ENCODE peak calls at places on chromosomes 12 and 14, in six cellular contexts. Q, V, B, E, F and H are unnamed samples.

GRCh38 chr12:121964813-121965643 is 46.6 kb downstream of the CFAP251 start:
- DNase-seq in E (no peak), B (no peak), V (no peak), Q (peak), F (peak), H (no peak)

GRCh38 chr12:116880213-116880816 is 926 bp downstream of the HRK start:
- DNase-seq in Q (no peak), V (no peak), F (peak), B (no peak), E (no peak), H (no peak)

GRCh38 chr12:42094277-42094676 is 50.4 kb downstream of the GXYLT1 start:
- DNase-seq in F (peak), B (no peak), Q (peak), V (peak), E (peak), H (no peak)

GRCh38 chr12:111056618-111057521 is 136.5 kb upstream of the MYL2 start:
- DNase-seq in Q (no peak), F (peak), B (no peak), V (peak), E (no peak), H (no peak)

GRCh38 chr12:105235299-105235746 is 651 bp downstream of the APPL2 start:
- DNase-seq in B (no peak), V (no peak), E (no peak), Q (peak), F (peak), H (no peak)

GRCh38 chr14:84272290-84272721 is 1257.6 kb upstream of the FLRT2 start:
- DNase-seq in V (no peak), Q (peak), F (no peak), E (no peak), B (no peak), H (no peak)

GRCh38 chr12:90211017-90211416 is 502.4 kb upstream of the ATP2B1 start:
- DNase-seq in F (no peak), E (no peak), B (no peak), V (no peak), Q (peak), H (peak)

GRCh38 chr14:100076630-100077029 is 11.4 kb downstream of the EVL start:
- DNase-seq in Q (peak), F (no peak), V (no peak), B (no peak), E (no peak), H (peak)

GRCh38 chr14:55684956-55685584 is 105.1 kb downstream of the KTN1 start:
- DNase-seq in F (no peak), E (no peak), B (no peak), Q (peak), V (no peak), H (no peak)

GRCh38 chr14:104557086-104557485 is 22.5 kb upstream of the C14orf180 start:
- DNase-seq in B (no peak), E (no peak), V (no peak), Q (no peak), F (peak), H (no peak)

GRCh38 chr14:102491366-102491765 is 18.2 kb downstream of the ANKRD9 start:
- DNase-seq in F (peak), E (no peak), Q (no peak), B (no peak), V (no peak), H (no peak)

GRCh38 chr12:113620437-113620976 is 148.8 kb upstream of the LHX5 start:
- DNase-seq in V (no peak), F (no peak), E (no peak), B (no peak), Q (no peak), H (no peak)

GRCh38 chr14:89378119-89378518 is 38.9 kb downstream of the FOXN3 start:
- DNase-seq in V (no peak), Q (peak), F (no peak), E (peak), B (no peak), H (peak)

GRCh38 chr14:103456167-103456835 is 66.3 kb downstream of the CKB start:
- DNase-seq in E (no peak), V (no peak), F (peak), Q (peak), B (no peak), H (no peak)

GRCh38 chr12:100741084-100741711 is 53.4 kb upstream of the ANO4 start:
- DNase-seq in B (no peak), E (no peak), Q (peak), F (no peak), V (no peak), H (no peak)

GRCh38 chr12:3311027-3311402 is 180.0 kb upstream of the PRMT8 start:
- DNase-seq in Q (no peak), E (no peak), V (no peak), B (no peak), F (peak), H (no peak)

GRCh38 chr12:51749201-51749985 is 99.1 kb downstream of the FIGNL2 start:
- DNase-seq in E (no peak), B (no peak), F (no peak), Q (no peak), V (no peak), H (no peak)

GRCh38 chr12:130254476-130255276 is 83.0 kb upstream of the PIWIL1 start:
- DNase-seq in Q (no peak), B (no peak), V (no peak), F (no peak), E (no peak), H (no peak)

GRCh38 chr12:53776872-53777271 is 25.1 kb upstream of the CISTR start:
- DNase-seq in F (no peak), V (no peak), E (no peak), Q (no peak), B (no peak), H (no peak)

GRCh38 chr12:48023386-48023785 is 19.1 kb upstream of the COL2A1 start:
- DNase-seq in V (no peak), Q (no peak), F (peak), E (no peak), B (no peak), H (no peak)

GRCh38 chr12:63877693-63878092 is 33.2 kb downstream of the SRGAP1 start:
- DNase-seq in F (no peak), B (no peak), E (no peak), Q (no peak), V (no peak), H (no peak)

DNA sequence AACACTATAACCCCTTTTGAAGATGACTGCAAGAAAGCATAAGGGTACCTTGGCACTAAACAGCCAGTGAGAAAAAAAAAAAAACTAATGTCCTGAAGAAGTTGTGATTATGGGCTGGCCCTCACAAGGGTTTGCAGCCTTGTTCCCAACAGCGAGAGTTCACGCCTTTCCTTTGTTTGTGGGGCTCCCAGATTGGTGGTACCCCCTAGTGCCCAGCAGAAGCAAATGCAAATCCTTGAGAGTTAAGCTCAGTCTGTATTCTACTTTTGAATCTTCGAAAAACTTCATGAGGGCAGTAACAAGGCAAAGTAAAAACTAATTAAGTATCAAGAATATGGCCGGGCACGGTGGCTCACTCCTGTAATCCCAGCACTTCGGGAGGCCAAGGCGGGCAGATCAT is 238.9 kb upstream of the LMO3 start:
- DNase-seq in F (peak), Q (no peak), E (no peak), B (no peak), V (no peak), H (no peak)
- TF ChIP-seq CTCF in F (peak), Q (no peak), E (no peak), B (no peak), V (no peak), H (peak)

GRCh38 chr12:109800536-109800935 is 32.7 kb downstream of the TRPV4 start:
- DNase-seq in E (no peak), B (no peak), V (no peak), Q (no peak), F (no peak), H (no peak)
- H3K4me3 ChIP-seq in E (no peak), B (no peak), V (no peak), Q (no peak), F (no peak), H (no peak)

GRCh38 chr12:39587247-39587646 is 32.4 kb downstream of the ABCD2 start:
- DNase-seq in E (no peak), B (no peak), Q (no peak), F (no peak), V (peak), H (no peak)
- TF ChIP-seq CTCF in E (peak), B (peak), Q (no peak), F (peak), V (peak), H (peak)

GRCh38 chr12:125451408-125451807 is 386.2 kb downstream of the AACS start:
- DNase-seq in V (no peak), Q (no peak), F (no peak), E (no peak), B (no peak), H (no peak)

GRCh38 chr12:125454786-125455450 is 389.7 kb downstream of the AACS start:
- DNase-seq in Q (no peak), B (no peak), V (no peak), E (no peak), F (peak), H (no peak)

GRCh38 chr12:125453751-125454150 is 388.5 kb downstream of the AACS start:
- DNase-seq in B (no peak), Q (no peak), E (no peak), F (no peak), V (no peak), H (no peak)

DNA sequence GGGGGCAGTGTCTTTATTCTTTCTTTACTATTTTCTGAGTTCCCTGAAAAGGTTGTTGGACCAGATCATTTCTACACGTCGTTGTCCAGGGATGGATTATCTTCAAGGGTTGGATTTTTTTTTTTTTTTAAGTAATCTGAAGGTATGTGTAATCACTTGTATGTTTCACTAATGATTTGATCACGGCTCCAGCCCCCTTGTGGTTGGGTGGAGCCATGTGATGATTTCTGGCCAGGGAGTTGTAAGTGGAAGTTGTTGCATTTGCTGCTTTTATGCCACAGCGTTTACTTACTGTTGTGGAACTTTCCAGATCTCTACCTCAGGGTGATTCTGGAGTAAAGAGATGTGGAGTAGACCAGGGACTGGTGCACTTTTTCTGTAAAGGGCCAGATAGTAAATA is 390.3 kb downstream of the AACS start:
- DNase-seq in Q (no peak), F (peak), B (no peak), E (no peak), V (no peak), H (no peak)
- H3K4me3 ChIP-seq in Q (no peak), F (no peak), B (no peak), E (no peak), V (no peak), H (no peak)

GRCh38 chr14:69613312-69614073 is 2.1 kb downstream of the SUSD6 start:
- DNase-seq in E (no peak), F (no peak), B (no peak), V (no peak), Q (no peak), H (no peak)

GRCh38 chr14:69611264-69612013 is at the start of gene SUSD6:
- DNase-seq in V (peak), E (peak), Q (peak), F (peak), B (peak), H (no peak)

GRCh38 chr14:69612014-69612758 is 790 bp downstream of the SUSD6 start:
- DNase-seq in F (peak), V (peak), B (no peak), Q (peak), E (no peak), H (no peak)

GRCh38 chr14:69614592-69614991 is 3.2 kb downstream of the SUSD6 start:
- DNase-seq in E (no peak), F (no peak), Q (no peak), V (no peak), B (peak), H (no peak)

DNA sequence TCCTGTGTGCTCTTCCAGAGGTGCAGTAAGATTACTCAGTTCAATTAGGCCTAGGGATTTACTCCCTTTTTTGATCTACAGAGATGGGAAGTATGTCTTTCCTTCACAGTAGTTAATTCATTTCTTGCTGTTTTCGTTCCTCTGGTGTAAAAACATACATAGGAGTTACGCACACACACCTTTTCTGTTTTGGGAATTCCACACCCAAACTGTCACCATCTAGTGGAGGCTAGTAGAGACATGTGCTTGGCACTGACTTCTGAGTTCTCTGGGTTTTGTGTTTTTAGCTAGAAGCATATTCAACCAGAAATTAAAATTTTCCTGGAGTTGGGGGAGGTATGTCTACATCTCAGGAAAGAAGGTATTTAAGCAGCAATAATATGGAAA is 1.4 kb downstream of the SUSD6 start:
- DNase-seq in E (no peak), V (no peak), F (no peak), Q (no peak), B (no peak), H (no peak)
- TF ChIP-seq CTCF in E (peak), V (no peak), F (peak), Q (peak), B (no peak), H (peak)